ENCODE peak calls at places on chromosomes 12 and 14, in five cellular contexts. I is GM23338, D is Panc1, Y is K562, L is prostate gland. R is an unnamed sample. For H3K27me3, the result is how much of the 10 kb centered on the place peaks cover.

GRCh38 chr12:125184213-125184952 is 119.1 kb downstream of the AACS start:
- DNase-seq in I (no peak), D (no peak), Y (no peak), L (no peak), R (no peak)

GRCh38 chr14:60254176-60254575 is 5.2 kb downstream of the PPM1A start:
- DNase-seq in I (no peak), D (no peak), Y (no peak), L (no peak), R (no peak)

GRCh38 chr12:62803756-62804155 is 131.2 kb downstream of the PPM1H start:
- DNase-seq in I (no peak), D (no peak), Y (no peak), L (no peak), R (no peak)

GRCh38 chr12:85092814-85093370 is 56.7 kb downstream of the LRRIQ1 start:
- DNase-seq in I (no peak), D (peak), Y (no peak), L (no peak), R (no peak)

GRCh38 chr14:92586001-92586947 is 72.7 kb downstream of the RIN3 start:
- DNase-seq in I (no peak), D (no peak), Y (no peak), L (peak), R (no peak)

GRCh38 chr14:53807580-53807979 is 149.0 kb downstream of the BMP4 start:
- DNase-seq in I (no peak), D (no peak), Y (no peak), L (no peak), R (no peak)

GRCh38 chr14:42335918-42336317 is 729.2 kb downstream of the LRFN5 start:
- DNase-seq in I (peak), D (no peak), Y (no peak), L (no peak), R (no peak)

GRCh38 chr14:25014440-25014839 is 35.5 kb downstream of the STXBP6 start:
- DNase-seq in I (no peak), D (no peak), Y (no peak), L (no peak), R (no peak)

GRCh38 chr14:64225156-64225757 is 68.9 kb downstream of the ESR2 start:
- DNase-seq in I (no peak), D (no peak), Y (no peak), L (no peak), R (no peak)

DNA sequence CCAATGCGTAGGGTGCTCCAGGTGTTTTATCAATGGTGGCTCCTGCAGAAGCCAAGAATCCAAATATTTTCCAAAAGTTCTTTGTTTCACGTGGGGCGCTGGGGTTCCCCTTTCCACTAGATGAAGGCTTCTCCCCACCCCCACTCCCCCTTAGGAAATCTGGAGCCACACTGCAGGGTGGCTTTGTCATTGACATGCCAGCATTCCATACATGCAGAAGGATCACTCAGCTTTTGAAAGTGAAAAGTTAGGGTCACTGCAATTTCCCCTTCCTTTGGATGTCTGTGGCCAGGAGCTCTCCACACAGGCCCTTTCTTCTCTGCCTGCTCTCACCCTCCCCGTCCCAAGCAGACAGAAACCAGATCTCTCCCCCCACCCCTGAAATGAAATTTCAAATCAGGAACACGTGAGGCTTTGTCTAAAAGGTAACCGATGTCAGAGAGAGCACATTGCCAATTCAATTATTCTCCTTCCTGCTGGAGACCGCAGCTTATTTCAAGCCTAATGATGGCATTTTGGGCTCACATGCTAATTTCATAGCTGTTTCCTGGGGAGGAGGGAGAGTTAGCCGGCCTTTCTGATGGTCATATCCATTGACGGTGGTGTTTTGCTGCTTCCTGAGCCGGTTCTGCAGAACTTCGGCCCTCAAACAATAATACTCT is 153.9 kb upstream of the RFLNA start:
- DNase-seq in I (peak), D (no peak), Y (no peak), L (no peak), R (no peak)
- H3K27me3 ChIP-seq in I (under half), D (under half), Y (under half), L (under half), R (under half)

GRCh38 chr14:36604757-36605505 is 22.5 kb upstream of the NKX2-8 start:
- DNase-seq in I (peak), D (peak), Y (peak), L (peak), R (peak)
- TF ChIP-seq POLR2AphosphoS5 in I (no peak), D (no peak), Y (no peak), L (peak), R (no peak)

DNA sequence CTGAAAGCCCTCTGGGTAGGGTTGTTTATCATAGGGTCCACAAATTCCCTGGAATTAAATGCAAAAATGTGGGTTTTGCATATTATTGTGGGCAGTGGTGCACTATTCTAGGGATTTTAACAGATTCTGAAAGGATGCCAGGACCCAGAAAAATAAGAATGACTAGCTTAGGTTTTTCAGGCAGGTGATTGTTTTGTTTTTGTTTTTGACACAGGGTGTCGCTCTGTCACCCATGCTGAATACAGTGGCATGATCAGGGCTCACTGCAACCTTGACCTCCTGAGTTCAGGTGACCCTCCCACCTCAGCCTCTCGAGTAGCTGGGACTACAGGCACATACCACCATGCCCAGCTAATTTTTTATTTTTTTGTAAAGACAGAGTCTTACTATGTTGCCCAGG is 19.2 kb downstream of the GALNT6 start:
- DNase-seq in I (no peak), D (no peak), Y (no peak), L (no peak), R (no peak)
- H3K27me3 ChIP-seq in I (under half), D (under half), Y (under half), L (under half), R (under half)

DNA sequence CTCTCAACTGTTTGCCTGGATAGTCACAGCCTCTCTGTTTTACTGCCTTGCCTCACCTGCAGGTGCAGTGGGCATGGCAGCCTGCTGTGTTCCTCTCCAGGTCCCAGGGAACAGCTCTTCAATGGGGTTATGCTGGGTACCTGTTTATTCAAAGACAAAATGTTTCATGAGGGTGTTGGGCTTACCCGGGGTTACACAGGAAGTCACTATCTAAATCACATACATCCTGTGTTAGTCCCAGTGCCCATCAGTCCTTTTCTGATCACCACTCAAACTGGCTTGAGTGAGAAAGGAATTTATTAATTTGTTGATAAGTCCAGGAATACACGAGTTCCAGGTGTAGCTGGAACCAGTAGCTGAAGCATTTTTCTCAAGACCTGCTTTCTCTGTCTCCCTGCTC is 1503.6 kb upstream of the TMEM132C start:
- DNase-seq in I (no peak), D (no peak), Y (no peak), L (no peak), R (no peak)
- TF ChIP-seq POLR2AphosphoS5 in I (no peak), D (no peak), Y (no peak), L (no peak), R (no peak)

R was measured in breast epithelium.